ENCODE peak calls at places on chromosomes 7 and 10, in seven cellular contexts. O is neuronal stem cell, J is transverse colon, P is brain microvascular endothelial cell, Q is dorsolateral prefrontal cortex, T is tibial nerve, V is sigmoid colon. H is an unnamed sample.

GRCh38 chr7:129188372-129188891 is at the start of gene SMO:
- DNase-seq in O (peak), J (peak), P (no peak), Q (no peak), T (no peak), V (peak), H (no peak)

GRCh38 chr7:30308392-30308791 is 24.0 kb downstream of the ZNRF2 start:
- DNase-seq in O (no peak), J (no peak), P (no peak), Q (no peak), T (no peak), V (no peak), H (no peak)

GRCh38 chr10:100347568-100348195 is 649 bp downstream of the SCD start:
- DNase-seq in O (no peak), J (no peak), P (no peak), Q (no peak), T (no peak), V (no peak), H (no peak)

GRCh38 chr7:121384159-121384745 is 11.9 kb downstream of the FAM3C start:
- DNase-seq in O (no peak), J (no peak), P (no peak), Q (no peak), T (no peak), V (no peak), H (peak)

GRCh38 chr7:70384891-70385290 is 747.1 kb upstream of the GALNT17 start:
- DNase-seq in O (no peak), J (no peak), P (peak), Q (no peak), T (no peak), V (no peak), H (no peak)

GRCh38 chr10:43398939-43399871 is 9.8 kb downstream of the HNRNPF start:
- DNase-seq in O (no peak), J (no peak), P (peak), Q (no peak), T (no peak), V (peak), H (peak)

GRCh38 chr7:418636-419280 is 100.9 kb downstream of the PDGFA start:
- DNase-seq in O (no peak), J (no peak), P (no peak), Q (no peak), T (no peak), V (peak), H (no peak)

GRCh38 chr7:76037310-76037709 is 10.5 kb downstream of the STYXL1 start:
- DNase-seq in O (no peak), J (no peak), P (peak), Q (no peak), T (peak), V (peak), H (no peak)

GRCh38 chr7:98626393-98627061 is 9.4 kb downstream of the NPTX2 start:
- DNase-seq in O (no peak), J (no peak), P (no peak), Q (peak), T (no peak), V (no peak), H (no peak)

GRCh38 chr7:100469227-100470044 is 5.4 kb upstream of the SPACDR start:
- DNase-seq in O (peak), J (peak), P (peak), Q (peak), T (peak), V (peak), H (peak)

GRCh38 chr7:142152076-142152475 is 40.6 kb downstream of the MGAM2 start:
- DNase-seq in O (no peak), J (no peak), P (no peak), Q (no peak), T (no peak), V (no peak), H (peak)

GRCh38 chr7:131607291-131608111 is 51.1 kb upstream of the PODXL start:
- DNase-seq in O (no peak), J (no peak), P (no peak), Q (peak), T (no peak), V (no peak), H (no peak)

GRCh38 chr7:100213672-100214071 is 6.1 kb upstream of the PVRIG start:
- DNase-seq in O (no peak), J (no peak), P (no peak), Q (no peak), T (no peak), V (no peak), H (no peak)

GRCh38 chr7:44796034-44796503 is 412 bp upstream of the PPIA start:
- DNase-seq in O (no peak), J (no peak), P (no peak), Q (no peak), T (peak), V (no peak), H (peak)

GRCh38 chr10:119289227-119289925 is 82.0 kb downstream of the GRK5 start:
- DNase-seq in O (no peak), J (no peak), P (no peak), Q (no peak), T (no peak), V (peak), H (no peak)
- H3K27ac ChIP-seq in O (no peak), J (peak), P (no peak), Q (no peak), T (peak), V (peak), H (peak)

DNA sequence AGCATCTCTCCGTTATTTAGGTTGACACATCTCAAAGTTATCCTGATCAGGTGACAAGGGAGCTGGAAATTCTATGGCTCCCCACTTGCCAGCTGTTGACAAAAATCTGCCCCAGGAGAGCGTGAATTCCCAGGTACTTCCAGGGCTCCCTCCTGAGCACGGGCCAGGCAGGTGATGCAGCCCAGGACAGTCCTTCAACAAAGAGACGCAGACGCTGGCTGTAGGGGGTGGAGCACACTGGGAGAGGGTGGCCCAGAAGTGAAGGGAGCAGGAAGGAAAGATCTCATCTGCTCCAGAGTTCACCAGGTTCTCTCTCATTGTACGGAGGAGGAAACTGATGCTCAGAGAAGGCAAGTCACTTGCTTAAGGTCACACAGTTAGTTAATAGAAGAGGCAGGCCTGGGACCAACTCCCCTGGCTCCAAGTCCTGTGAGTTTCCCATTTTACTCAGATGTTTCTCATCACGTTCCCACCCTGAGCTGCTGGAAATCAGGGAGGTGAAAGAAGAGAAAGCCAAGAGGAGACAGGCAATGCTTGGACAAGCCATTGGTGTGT is 41.0 kb upstream of the CHST3 start:
- DNase-seq in O (no peak), J (no peak), P (no peak), Q (no peak), T (no peak), V (no peak), H (no peak)
- H3K27ac ChIP-seq in O (no peak), J (no peak), P (no peak), Q (no peak), T (no peak), V (no peak), H (no peak)

DNA sequence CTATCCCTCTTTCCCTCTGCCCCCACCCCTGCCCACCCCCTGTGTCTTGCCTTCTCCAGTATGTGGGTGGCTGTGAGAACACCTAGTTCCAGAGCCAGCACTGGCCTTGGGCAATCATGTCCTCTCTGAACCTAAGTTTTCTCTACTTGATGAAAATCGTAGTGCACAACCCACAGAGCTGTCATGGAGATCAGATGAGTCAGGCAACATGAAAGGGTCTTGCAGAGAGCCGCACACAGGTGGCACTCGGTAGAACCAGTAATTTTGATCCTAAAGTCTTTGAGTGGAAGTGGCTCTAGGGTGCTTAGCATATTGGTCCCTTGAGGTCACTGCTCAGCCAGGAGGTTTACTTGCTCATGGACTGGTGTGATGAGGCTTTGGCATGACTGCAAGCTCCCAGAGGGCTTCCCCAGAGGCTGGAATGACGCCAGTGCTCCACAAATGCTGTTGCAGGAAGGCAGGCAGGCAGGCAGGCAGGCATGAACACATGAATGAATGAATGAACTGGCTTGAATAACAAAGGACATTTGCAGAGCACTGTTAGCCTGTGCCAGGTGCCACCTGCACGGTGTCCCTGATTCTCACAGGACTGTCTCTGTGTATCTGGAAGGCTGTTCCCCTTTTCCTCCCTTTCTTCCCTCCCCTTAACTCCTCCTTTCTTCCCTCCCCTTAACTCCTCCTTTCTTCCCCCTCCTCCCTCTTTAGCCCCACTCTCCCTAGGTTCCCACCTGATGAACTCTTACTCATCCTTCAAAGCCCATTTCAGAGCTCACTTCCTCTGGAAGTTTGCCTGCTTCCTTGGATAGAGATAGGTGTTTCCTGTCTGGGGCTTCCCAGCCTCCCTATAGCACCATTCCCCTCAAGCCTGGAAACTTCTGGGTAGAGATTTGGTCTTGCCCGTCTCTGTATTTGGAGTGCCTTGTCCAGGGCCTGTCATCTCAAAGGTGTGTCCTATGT is 27.2 kb upstream of the CTBP2 start:
- DNase-seq in O (no peak), J (no peak), P (no peak), Q (no peak), T (no peak), V (no peak), H (no peak)
- H3K27ac ChIP-seq in O (no peak), J (no peak), P (no peak), Q (no peak), T (no peak), V (no peak), H (no peak)

GRCh38 chr10:97406064-97406463 is 4.9 kb upstream of the RRP12 start:
- DNase-seq in O (no peak), J (no peak), P (no peak), Q (no peak), T (no peak), V (no peak), H (no peak)
- H3K27ac ChIP-seq in O (no peak), J (no peak), P (no peak), Q (peak), T (no peak), V (no peak), H (no peak)

GRCh38 chr10:124145109-124145860 is 51.9 kb upstream of the CHST15 start:
- DNase-seq in O (no peak), J (peak), P (no peak), Q (peak), T (peak), V (peak), H (peak)
- H3K27ac ChIP-seq in O (no peak), J (peak), P (no peak), Q (no peak), T (no peak), V (peak), H (no peak)

GRCh38 chr10:78218833-78219490 is 185.3 kb downstream of the RPS24 start:
- DNase-seq in O (no peak), J (no peak), P (no peak), Q (no peak), T (no peak), V (no peak), H (peak)

GRCh38 chr10:78212134-78212785 is 178.6 kb downstream of the RPS24 start:
- DNase-seq in O (no peak), J (no peak), P (no peak), Q (peak), T (no peak), V (peak), H (no peak)

GRCh38 chr10:78212786-78213175 is 179.1 kb downstream of the RPS24 start:
- DNase-seq in O (no peak), J (no peak), P (no peak), Q (no peak), T (no peak), V (no peak), H (no peak)

GRCh38 chr10:78214931-78215330 is 181.3 kb downstream of the RPS24 start:
- DNase-seq in O (no peak), J (no peak), P (no peak), Q (no peak), T (no peak), V (no peak), H (no peak)

DNA sequence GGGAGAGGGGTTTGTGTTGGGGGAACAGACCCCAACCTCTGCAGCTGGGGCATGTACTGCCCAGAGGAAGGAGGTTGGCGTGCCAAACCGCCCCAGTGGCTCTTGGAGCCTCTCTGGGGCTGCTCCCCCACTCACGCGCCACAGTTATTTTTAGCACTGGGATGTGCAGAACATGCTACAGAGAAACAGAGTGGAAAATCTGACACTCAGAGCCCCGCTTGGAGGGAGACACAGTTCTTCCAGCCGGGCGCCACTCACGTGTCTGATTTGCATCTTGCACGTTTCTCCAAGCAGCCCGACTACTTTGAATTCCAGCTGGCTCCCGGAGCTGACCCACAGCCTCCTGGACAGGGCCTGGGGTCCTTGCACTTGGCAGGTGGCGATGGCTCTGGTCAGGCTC is 182.0 kb downstream of the RPS24 start:
- DNase-seq in O (no peak), J (peak), P (peak), Q (peak), T (peak), V (peak), H (no peak)
- H3K27ac ChIP-seq in O (no peak), J (peak), P (no peak), Q (peak), T (no peak), V (peak), H (no peak)

DNA sequence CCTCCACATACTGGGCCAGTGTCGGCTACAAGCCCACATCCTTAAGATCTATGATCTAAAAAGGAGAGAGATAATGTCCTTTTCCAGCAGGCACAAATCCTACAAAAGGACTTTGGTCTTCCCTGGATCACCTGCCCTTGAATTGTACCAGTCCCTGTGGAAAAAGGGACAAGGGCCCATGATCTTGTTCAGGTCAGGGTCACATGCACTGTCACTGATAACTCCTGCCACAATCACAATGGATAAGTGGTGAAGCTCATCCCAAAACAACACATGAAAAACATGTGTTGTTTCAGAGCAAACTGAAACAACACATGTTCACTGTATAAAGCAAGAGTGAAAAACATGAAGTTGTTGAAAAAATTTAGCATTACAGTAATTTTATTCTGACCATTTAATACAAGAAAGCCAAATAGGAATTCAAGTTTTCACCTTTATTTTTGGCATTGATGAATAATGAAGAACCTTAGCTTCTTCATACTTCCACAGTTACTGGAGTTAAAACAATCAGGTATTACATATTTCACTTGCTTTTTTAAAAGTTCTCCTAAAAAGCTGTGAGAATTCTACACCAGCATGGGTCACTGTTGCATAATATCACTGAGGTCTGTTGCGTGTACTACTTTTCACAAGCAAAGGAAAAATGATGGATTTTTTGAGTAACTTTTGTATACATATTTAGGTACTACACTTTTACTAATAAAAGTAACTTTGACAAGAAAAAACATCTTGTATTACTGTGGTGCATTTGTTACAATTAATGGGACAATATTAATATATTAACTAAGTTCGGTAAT is 15.4 kb downstream of the FAM24B start:
- DNase-seq in O (no peak), J (no peak), P (no peak), Q (no peak), T (no peak), V (no peak), H (no peak)
- H3K27ac ChIP-seq in O (no peak), J (no peak), P (no peak), Q (no peak), T (no peak), V (no peak), H (no peak)

GRCh38 chr7:143181349-143181748 is 1.9 kb upstream of the TAS2R39 start:
- DNase-seq in O (no peak), J (no peak), P (no peak), Q (no peak), T (no peak), V (no peak), H (no peak)

GRCh38 chr7:143183024-143183423 is at the start of gene TAS2R39:
- DNase-seq in O (no peak), J (no peak), P (no peak), Q (no peak), T (no peak), V (no peak), H (no peak)

GRCh38 chr7:143176128-143176527 is 7.1 kb upstream of the TAS2R39 start:
- DNase-seq in O (no peak), J (no peak), P (no peak), Q (no peak), T (no peak), V (no peak), H (no peak)

GRCh38 chr7:143172354-143172753 is 10.9 kb upstream of the TAS2R39 start:
- DNase-seq in O (no peak), J (peak), P (no peak), Q (no peak), T (no peak), V (peak), H (peak)

GRCh38 chr7:143177374-143178119 is 5.7 kb upstream of the TAS2R39 start:
- DNase-seq in O (no peak), J (no peak), P (no peak), Q (no peak), T (no peak), V (no peak), H (no peak)
- H3K27ac ChIP-seq in O (no peak), J (no peak), P (no peak), Q (no peak), T (no peak), V (no peak), H (no peak)